ENCODE peak calls at places on chromosomes 5 and 9, in eight cellular contexts. One of them, this sample, is unnamed.

GRCh38 chr9:125655691-125656410 is 51.2 kb downstream of the MAPKAP1 start:
- DNase-seq in M059J: peak; percentile 73
- DNase-seq in EL: peak; percentile 73
- DNase-seq in cardiac muscle cell: no peak
- DNase-seq in LHCN-M2: peak; percentile 71
- DNase-seq in activated effector memory CD4-positive, alpha-beta T cell treated with Interleukin-2 at 50 U/mL for 16 hours: no peak
- DNase-seq in GM04504: no peak
- DNase-seq in HAP-1: no peak
- DNase-seq in this sample: no peak

GRCh38 chr9:35706951-35707350 is 17.2 kb upstream of the TPM2 start:
- DNase-seq in GM04504: no peak
- DNase-seq in M059J: no peak
- DNase-seq in EL: no peak
- DNase-seq in LHCN-M2: no peak
- DNase-seq in activated effector memory CD4-positive, alpha-beta T cell treated with Interleukin-2 at 50 U/mL for 16 hours: no peak
- DNase-seq in HAP-1: no peak
- DNase-seq in cardiac muscle cell: no peak
- DNase-seq in this sample: no peak

GRCh38 chr5:60207031-60207430 is 313.5 kb upstream of the PDE4D start:
- DNase-seq in HAP-1: no peak
- DNase-seq in M059J: no peak
- DNase-seq in GM04504: no peak
- DNase-seq in cardiac muscle cell: no peak
- DNase-seq in activated effector memory CD4-positive, alpha-beta T cell treated with Interleukin-2 at 50 U/mL for 16 hours: no peak
- DNase-seq in LHCN-M2: no peak
- DNase-seq in EL: no peak
- DNase-seq in this sample: no peak

GRCh38 chr9:137240321-137240840 is 706 bp upstream of the TUBB4B start:
- DNase-seq in HAP-1: no peak
- DNase-seq in activated effector memory CD4-positive, alpha-beta T cell treated with Interleukin-2 at 50 U/mL for 16 hours: peak; percentile 65
- DNase-seq in EL: peak; percentile 66
- DNase-seq in cardiac muscle cell: peak; percentile 73
- DNase-seq in M059J: peak; percentile 80
- DNase-seq in GM04504: peak; percentile 67
- DNase-seq in LHCN-M2: peak; percentile 80
- DNase-seq in this sample: no peak

GRCh38 chr5:34474573-34475021 is 181.5 kb upstream of the RAI14 start:
- DNase-seq in GM04504: peak; percentile 32
- DNase-seq in activated effector memory CD4-positive, alpha-beta T cell treated with Interleukin-2 at 50 U/mL for 16 hours: no peak
- DNase-seq in EL: peak; percentile 67
- DNase-seq in cardiac muscle cell: peak; percentile 55
- DNase-seq in HAP-1: peak; percentile 47
- DNase-seq in M059J: peak; percentile 66
- DNase-seq in LHCN-M2: peak; percentile 62
- DNase-seq in this sample: no peak

GRCh38 chr5:81424728-81425127 is 30.8 kb upstream of the ACOT12 start:
- DNase-seq in HAP-1: no peak
- DNase-seq in cardiac muscle cell: no peak
- DNase-seq in activated effector memory CD4-positive, alpha-beta T cell treated with Interleukin-2 at 50 U/mL for 16 hours: no peak
- DNase-seq in M059J: no peak
- DNase-seq in EL: no peak
- DNase-seq in LHCN-M2: peak; percentile 34
- DNase-seq in GM04504: no peak
- DNase-seq in this sample: no peak

GRCh38 chr9:92501671-92502393 is 19.5 kb upstream of the ASPN start:
- DNase-seq in M059J: peak; percentile 50
- DNase-seq in LHCN-M2: peak; percentile 46
- DNase-seq in EL: peak; percentile 31
- DNase-seq in HAP-1: peak; percentile 37
- DNase-seq in activated effector memory CD4-positive, alpha-beta T cell treated with Interleukin-2 at 50 U/mL for 16 hours: no peak
- DNase-seq in GM04504: peak; percentile 36
- DNase-seq in cardiac muscle cell: peak; percentile 44
- DNase-seq in this sample: no peak

GRCh38 chr5:80960531-80961375 is 590 bp downstream of the RASGRF2 start:
- DNase-seq in M059J: peak; percentile 35
- DNase-seq in HAP-1: no peak
- DNase-seq in EL: peak; percentile 32
- DNase-seq in activated effector memory CD4-positive, alpha-beta T cell treated with Interleukin-2 at 50 U/mL for 16 hours: peak; percentile 44
- DNase-seq in cardiac muscle cell: peak; percentile 41
- DNase-seq in LHCN-M2: peak; percentile 9
- DNase-seq in GM04504: no peak
- DNase-seq in this sample: no peak

GRCh38 chr5:82351754-82352145 is 73.6 kb upstream of the RPS23 start:
- DNase-seq in activated effector memory CD4-positive, alpha-beta T cell treated with Interleukin-2 at 50 U/mL for 16 hours: no peak
- DNase-seq in EL: peak; percentile 77
- DNase-seq in cardiac muscle cell: peak; percentile 78
- DNase-seq in HAP-1: peak; percentile 50
- DNase-seq in GM04504: no peak
- DNase-seq in M059J: peak; percentile 82
- DNase-seq in LHCN-M2: peak; percentile 76
- DNase-seq in this sample: no peak

GRCh38 chr9:18689881-18690280 is 215.9 kb downstream of the ADAMTSL1 start:
- DNase-seq in activated effector memory CD4-positive, alpha-beta T cell treated with Interleukin-2 at 50 U/mL for 16 hours: no peak
- DNase-seq in EL: no peak
- DNase-seq in cardiac muscle cell: no peak
- DNase-seq in LHCN-M2: no peak
- DNase-seq in HAP-1: no peak
- DNase-seq in M059J: no peak
- DNase-seq in GM04504: no peak
- DNase-seq in this sample: no peak

GRCh38 chr5:150582281-150582791 is 58.1 kb upstream of the SYNPO start:
- DNase-seq in cardiac muscle cell: peak; percentile 75
- DNase-seq in activated effector memory CD4-positive, alpha-beta T cell treated with Interleukin-2 at 50 U/mL for 16 hours: no peak
- DNase-seq in M059J: no peak
- DNase-seq in LHCN-M2: no peak
- DNase-seq in EL: no peak
- DNase-seq in HAP-1: no peak
- DNase-seq in GM04504: no peak
- DNase-seq in this sample: no peak

GRCh38 chr5:102931085-102931484 is 176.0 kb downstream of the PAM start:
- DNase-seq in HAP-1: no peak
- DNase-seq in LHCN-M2: no peak
- DNase-seq in cardiac muscle cell: no peak
- DNase-seq in EL: no peak
- DNase-seq in M059J: no peak
- DNase-seq in activated effector memory CD4-positive, alpha-beta T cell treated with Interleukin-2 at 50 U/mL for 16 hours: no peak
- DNase-seq in GM04504: no peak
- DNase-seq in this sample: no peak

GRCh38 chr9:109213300-109214121 is 46.5 kb upstream of the FRRS1L start:
- DNase-seq in cardiac muscle cell: no peak
- DNase-seq in EL: no peak
- DNase-seq in GM04504: no peak
- DNase-seq in HAP-1: no peak
- DNase-seq in M059J: no peak
- DNase-seq in activated effector memory CD4-positive, alpha-beta T cell treated with Interleukin-2 at 50 U/mL for 16 hours: no peak
- DNase-seq in LHCN-M2: no peak
- DNase-seq in this sample: no peak

GRCh38 chr9:69265891-69266290 is 59.1 kb upstream of the ENTREP1 start:
- DNase-seq in activated effector memory CD4-positive, alpha-beta T cell treated with Interleukin-2 at 50 U/mL for 16 hours: no peak
- DNase-seq in GM04504: no peak
- DNase-seq in HAP-1: no peak
- DNase-seq in LHCN-M2: peak; percentile 7
- DNase-seq in cardiac muscle cell: no peak
- DNase-seq in M059J: peak; percentile 68
- DNase-seq in EL: peak; percentile 17
- DNase-seq in this sample: no peak

GRCh38 chr5:174188300-174188699 is 142.8 kb downstream of the NSG2 start:
- DNase-seq in LHCN-M2: no peak
- DNase-seq in GM04504: no peak
- DNase-seq in activated effector memory CD4-positive, alpha-beta T cell treated with Interleukin-2 at 50 U/mL for 16 hours: no peak
- DNase-seq in cardiac muscle cell: no peak
- DNase-seq in HAP-1: no peak
- DNase-seq in EL: no peak
- DNase-seq in M059J: peak; percentile 3
- DNase-seq in this sample: no peak

GRCh38 chr5:132190161-132190817 is 37.4 kb downstream of the P4HA2 start:
- DNase-seq in M059J: peak; percentile 76
- DNase-seq in HAP-1: peak; percentile 75
- DNase-seq in GM04504: peak; percentile 51
- DNase-seq in activated effector memory CD4-positive, alpha-beta T cell treated with Interleukin-2 at 50 U/mL for 16 hours: no peak
- DNase-seq in EL: peak; percentile 74
- DNase-seq in LHCN-M2: peak; percentile 83
- DNase-seq in cardiac muscle cell: peak; percentile 70
- DNase-seq in this sample: no peak

GRCh38 chr9:99257723-99258364 is 35.8 kb downstream of the SEC61B start:
- DNase-seq in GM04504: no peak
- DNase-seq in M059J: no peak
- DNase-seq in EL: no peak
- DNase-seq in HAP-1: no peak
- DNase-seq in LHCN-M2: no peak
- DNase-seq in activated effector memory CD4-positive, alpha-beta T cell treated with Interleukin-2 at 50 U/mL for 16 hours: no peak
- DNase-seq in cardiac muscle cell: no peak
- DNase-seq in this sample: no peak

GRCh38 chr9:113963017-113963620 is 87.0 kb downstream of the ZNF618 start:
- DNase-seq in EL: peak; percentile 60
- DNase-seq in HAP-1: peak; percentile 46
- DNase-seq in M059J: peak; percentile 60
- DNase-seq in cardiac muscle cell: peak; percentile 59
- DNase-seq in GM04504: no peak
- DNase-seq in activated effector memory CD4-positive, alpha-beta T cell treated with Interleukin-2 at 50 U/mL for 16 hours: no peak
- DNase-seq in LHCN-M2: peak; percentile 59
- DNase-seq in this sample: peak; percentile 63

GRCh38 chr5:122311888-122312669 is at the start of gene SNCAIP:
- DNase-seq in GM04504: no peak
- DNase-seq in activated effector memory CD4-positive, alpha-beta T cell treated with Interleukin-2 at 50 U/mL for 16 hours: no peak
- DNase-seq in HAP-1: peak; percentile 25
- DNase-seq in EL: peak; percentile 59
- DNase-seq in M059J: peak; percentile 46
- DNase-seq in cardiac muscle cell: peak; percentile 75
- DNase-seq in LHCN-M2: peak; percentile 15
- DNase-seq in this sample: no peak

GRCh38 chr5:57768771-57769170 is 286.2 kb upstream of the ACTBL2 start:
- DNase-seq in activated effector memory CD4-positive, alpha-beta T cell treated with Interleukin-2 at 50 U/mL for 16 hours: no peak
- DNase-seq in HAP-1: no peak
- DNase-seq in GM04504: no peak
- DNase-seq in M059J: no peak
- DNase-seq in cardiac muscle cell: no peak
- DNase-seq in EL: no peak
- DNase-seq in LHCN-M2: no peak
- DNase-seq in this sample: no peak

GRCh38 chr9:120714088-120714845 is at the start of gene MEGF9:
- DNase-seq in GM04504: peak; percentile 95
- DNase-seq in cardiac muscle cell: peak; percentile 99
- DNase-seq in LHCN-M2: peak; percentile 97
- DNase-seq in HAP-1: peak; percentile 95
- DNase-seq in M059J: peak; percentile 98
- DNase-seq in activated effector memory CD4-positive, alpha-beta T cell treated with Interleukin-2 at 50 U/mL for 16 hours: peak; percentile 93
- DNase-seq in EL: peak; percentile 98
- DNase-seq in this sample: peak; percentile 99

GRCh38 chr9:113246928-113247327 is 25.6 kb downstream of the SLC31A1 start:
- DNase-seq in cardiac muscle cell: no peak
- DNase-seq in HAP-1: no peak
- DNase-seq in GM04504: no peak
- DNase-seq in M059J: no peak
- DNase-seq in EL: no peak
- DNase-seq in LHCN-M2: no peak
- DNase-seq in activated effector memory CD4-positive, alpha-beta T cell treated with Interleukin-2 at 50 U/mL for 16 hours: no peak
- DNase-seq in this sample: no peak

GRCh38 chr5:10580531-10581423 is 16.9 kb downstream of the ANKRD33B start:
- DNase-seq in HAP-1: no peak
- DNase-seq in cardiac muscle cell: no peak
- DNase-seq in LHCN-M2: no peak
- DNase-seq in EL: no peak
- DNase-seq in GM04504: no peak
- DNase-seq in activated effector memory CD4-positive, alpha-beta T cell treated with Interleukin-2 at 50 U/mL for 16 hours: no peak
- DNase-seq in M059J: no peak
- DNase-seq in this sample: no peak

This sample was measured in natural killer cell treated with Interleukin-12 subunit alpha and Interleukin-12 subunit beta and Interleukin-15 and Interleukin-18, amount 100 ng/mL, for 72 hours.